ENCODE peak calls at places on chromosome 2, in five cellular contexts. Z, O, Y, R and A are unnamed samples.

GRCh38 chr2:64424421-64424987 is 29.5 kb upstream of the LGALSL start:
- DNase-seq in Z (no peak), O (no peak), Y (no peak), R (no peak), A (no peak)

GRCh38 chr2:64400733-64401500 is 53.0 kb upstream of the LGALSL start:
- DNase-seq in Z (no peak), O (peak), Y (no peak), R (no peak), A (no peak)

GRCh38 chr2:152348388-152348787 is 13.4 kb downstream of the FMNL2 start:
- DNase-seq in Z (no peak), O (no peak), Y (no peak), R (no peak), A (no peak)

GRCh38 chr2:88671786-88672427 is 19.6 kb upstream of the RPIA start:
- DNase-seq in Z (peak), O (peak), Y (peak), R (peak), A (no peak)

GRCh38 chr2:98258906-98259305 is 87.3 kb upstream of the CNGA3 start:
- DNase-seq in Z (no peak), O (no peak), Y (no peak), R (no peak), A (no peak)

GRCh38 chr2:45285791-45286390 is 276.6 kb upstream of the SIX2 start:
- DNase-seq in Z (no peak), O (no peak), Y (no peak), R (no peak), A (no peak)

GRCh38 chr2:196459539-196459938 is 180.0 kb upstream of the CCDC150 start:
- DNase-seq in Z (no peak), O (no peak), Y (no peak), R (no peak), A (no peak)

GRCh38 chr2:24613154-24613814 is 122.2 kb downstream of the NCOA1 start:
- DNase-seq in Z (peak), O (no peak), Y (peak), R (no peak), A (no peak)

GRCh38 chr2:231699006-231699405 is 9.3 kb upstream of the PTMA start:
- DNase-seq in Z (no peak), O (no peak), Y (no peak), R (no peak), A (no peak)

GRCh38 chr2:196482119-196483065 is 157.1 kb upstream of the CCDC150 start:
- DNase-seq in Z (no peak), O (no peak), Y (no peak), R (no peak), A (no peak)

GRCh38 chr2:54455584-54456525 is at the start of gene SPTBN1:
- DNase-seq in Z (peak), O (peak), Y (no peak), R (peak), A (peak)

GRCh38 chr2:109591236-109591635 is 22.5 kb downstream of the SEPTIN10 start:
- DNase-seq in Z (no peak), O (no peak), Y (no peak), R (no peak), A (no peak)

GRCh38 chr2:55048514-55048924 is 1.7 kb downstream of the RTN4 start:
- DNase-seq in Z (no peak), O (peak), Y (peak), R (no peak), A (no peak)

GRCh38 chr2:208722737-208723136 is 316.1 kb downstream of the PTH2R start:
- DNase-seq in Z (no peak), O (no peak), Y (no peak), R (no peak), A (no peak)